ENCODE peak calls at places on chromosomes 3 and 15, in six cellular contexts. One of them, this sample, is unnamed.

GRCh38 chr15:35603298-35603697 is 57.3 kb upstream of the DPH6 start:
- DNase-seq in nephron progenitor cell: no peak
- DNase-seq in ACHN: no peak
- DNase-seq in amygdala: no peak
- DNase-seq in HFFc6: no peak
- DNase-seq in T-helper 1 cell: no peak
- DNase-seq in this sample: no peak

GRCh38 chr15:34049096-34049495 is 10.1 kb upstream of the AVEN start:
- DNase-seq in nephron progenitor cell: no peak
- DNase-seq in ACHN: peak
- DNase-seq in amygdala: no peak
- DNase-seq in HFFc6: peak
- DNase-seq in T-helper 1 cell: no peak
- DNase-seq in this sample: no peak

GRCh38 chr3:149134560-149134959 is 5.1 kb downstream of the HPS3 start:
- DNase-seq in nephron progenitor cell: no peak
- DNase-seq in ACHN: no peak
- DNase-seq in amygdala: no peak
- DNase-seq in HFFc6: peak
- DNase-seq in T-helper 1 cell: no peak
- DNase-seq in this sample: peak

GRCh38 chr3:113535898-113536297 is 3.5 kb downstream of the SIDT1 start:
- DNase-seq in nephron progenitor cell: no peak
- DNase-seq in ACHN: no peak
- DNase-seq in amygdala: no peak
- DNase-seq in HFFc6: no peak
- DNase-seq in T-helper 1 cell: no peak
- DNase-seq in this sample: no peak

GRCh38 chr3:152558386-152558785 is 276.5 kb upstream of the P2RY1 start:
- DNase-seq in nephron progenitor cell: no peak
- DNase-seq in ACHN: no peak
- DNase-seq in amygdala: no peak
- DNase-seq in HFFc6: no peak
- DNase-seq in T-helper 1 cell: no peak
- DNase-seq in this sample: no peak

GRCh38 chr15:70045045-70045444 is 52.7 kb downstream of the TLE3 start:
- DNase-seq in nephron progenitor cell: no peak
- DNase-seq in ACHN: no peak
- DNase-seq in amygdala: no peak
- DNase-seq in HFFc6: peak
- DNase-seq in T-helper 1 cell: no peak
- DNase-seq in this sample: no peak

GRCh38 chr15:92596623-92597022 is 59.0 kb downstream of the FAM174B start:
- DNase-seq in nephron progenitor cell: no peak
- DNase-seq in ACHN: no peak
- DNase-seq in amygdala: no peak
- DNase-seq in HFFc6: no peak
- DNase-seq in T-helper 1 cell: no peak
- DNase-seq in this sample: no peak

GRCh38 chr15:57504599-57504940 is 87.1 kb upstream of the MYZAP start:
- DNase-seq in nephron progenitor cell: no peak
- DNase-seq in ACHN: no peak
- DNase-seq in amygdala: no peak
- DNase-seq in HFFc6: no peak
- DNase-seq in T-helper 1 cell: no peak
- DNase-seq in this sample: no peak

GRCh38 chr15:57215371-57215770 is 160.9 kb upstream of the CGNL1 start:
- DNase-seq in nephron progenitor cell: no peak
- DNase-seq in ACHN: no peak
- DNase-seq in amygdala: no peak
- DNase-seq in HFFc6: no peak
- DNase-seq in T-helper 1 cell: no peak
- DNase-seq in this sample: no peak

GRCh38 chr15:72944565-72944964 is 107.7 kb upstream of the NEO1 start:
- DNase-seq in nephron progenitor cell: no peak
- DNase-seq in ACHN: no peak
- DNase-seq in amygdala: no peak
- DNase-seq in HFFc6: no peak
- DNase-seq in T-helper 1 cell: no peak
- DNase-seq in this sample: no peak

GRCh38 chr3:29335438-29335837 is 54.6 kb downstream of the RBMS3 start:
- DNase-seq in nephron progenitor cell: peak
- DNase-seq in ACHN: peak
- DNase-seq in amygdala: no peak
- DNase-seq in HFFc6: peak
- DNase-seq in T-helper 1 cell: no peak
- DNase-seq in this sample: peak